ENCODE peak calls at places on chromosomes 6 and 20, in seven cellular contexts. A, G, L, S, W, E and U are unnamed samples.

GRCh38 chr6:152338335-152339125 is 298.6 kb downstream of the SYNE1 start:
- DNase-seq in A (peak), W (no peak), E (peak), S (peak), G (peak), L (no peak), U (peak)

GRCh38 chr6:93420163-93420806 is 926 bp upstream of the EPHA7 start:
- DNase-seq in L (no peak), E (no peak), W (no peak), S (peak), A (no peak), G (no peak), U (no peak)

GRCh38 chr6:168348186-168348585 is 28.6 kb upstream of the DACT2 start:
- DNase-seq in L (no peak), G (no peak), A (no peak), W (no peak), E (no peak), S (no peak), U (no peak)

GRCh38 chr6:151494235-151494950 is 576 bp downstream of the CCDC170 start:
- DNase-seq in S (peak), G (peak), E (no peak), A (no peak), W (peak), L (no peak), U (peak)

GRCh38 chr6:155187994-155188706 is 75.7 kb upstream of the CLDN20 start:
- DNase-seq in G (no peak), S (no peak), A (no peak), W (no peak), L (peak), E (no peak), U (peak)

GRCh38 chr6:74410630-74411029 is 714.6 kb downstream of the CD109 start:
- DNase-seq in G (no peak), L (peak), A (no peak), S (peak), E (no peak), W (no peak), U (peak)

GRCh38 chr6:110415297-110415916 is at the start of gene DDO:
- DNase-seq in E (no peak), L (no peak), W (peak), G (peak), S (no peak), A (no peak), U (peak)

GRCh38 chr6:90198758-90199425 is 97.8 kb downstream of the BACH2 start:
- DNase-seq in L (no peak), G (no peak), A (no peak), S (no peak), W (no peak), E (no peak), U (no peak)

GRCh38 chr20:35226126-35226774 is at the start of gene MMP24:
- DNase-seq in L (no peak), S (no peak), E (no peak), A (no peak), W (no peak), G (no peak), U (no peak)

GRCh38 chr20:37414133-37414532 is 68.2 kb downstream of the SRC start:
- DNase-seq in E (no peak), G (no peak), S (no peak), L (no peak), A (no peak), W (no peak), U (no peak)

GRCh38 chr6:72784581-72784980 is 162.7 kb downstream of the KCNQ5 start:
- DNase-seq in S (no peak), G (no peak), A (no peak), L (no peak), E (no peak), W (no peak), U (peak)

GRCh38 chr20:23331951-23332350 is 18.6 kb upstream of the NXT1 start:
- DNase-seq in L (no peak), E (no peak), A (no peak), W (no peak), S (no peak), G (no peak), U (peak)

GRCh38 chr6:166526937-166527336 is 59.5 kb downstream of the RAMACL start:
- DNase-seq in E (no peak), S (no peak), L (no peak), W (no peak), A (no peak), G (peak), U (no peak)

GRCh38 chr6:119312875-119313338 is 36.7 kb downstream of the MAN1A1 start:
- DNase-seq in W (no peak), G (peak), L (no peak), S (no peak), A (no peak), E (no peak), U (no peak)

GRCh38 chr20:61045876-61046585 is 206.0 kb upstream of the CDH4 start:
- DNase-seq in G (no peak), L (no peak), E (no peak), S (no peak), W (no peak), A (no peak), U (no peak)

GRCh38 chr6:138001750-138002349 is 105.4 kb downstream of the PERP start:
- DNase-seq in W (peak), S (peak), L (no peak), E (peak), G (peak), A (peak), U (peak)

GRCh38 chr6:167290786-167291622 is at the start of gene UNC93A:
- DNase-seq in W (no peak), S (no peak), G (no peak), L (no peak), A (no peak), E (no peak), U (no peak)

GRCh38 chr6:165013701-165014100 is 295.7 kb downstream of the C6orf118 start:
- DNase-seq in S (no peak), G (no peak), L (no peak), E (no peak), A (no peak), W (no peak), U (no peak)

GRCh38 chr20:51185277-51185676 is 162.4 kb upstream of the KCNG1 start:
- DNase-seq in A (no peak), S (no peak), E (no peak), W (no peak), G (no peak), L (no peak), U (no peak)

GRCh38 chr6:18245642-18246041 is 18.7 kb downstream of the DEK start:
- DNase-seq in L (no peak), A (no peak), W (no peak), G (no peak), S (no peak), E (no peak), U (no peak)

GRCh38 chr6:144006731-144007454 is 1.2 kb downstream of the PLAGL1 start:
- DNase-seq in L (peak), S (peak), W (no peak), G (peak), E (no peak), A (no peak), U (peak)

GRCh38 chr6:29696147-29697129 is 15.5 kb upstream of the ZFP57 start:
- DNase-seq in G (peak), E (no peak), S (peak), W (no peak), A (no peak), L (no peak), U (no peak)
- TF ChIP-seq CTCF in G (peak), E (peak), S (peak), W (no peak), A (no peak), L (peak), U (peak)

GRCh38 chr6:31083742-31084354 is 28.5 kb downstream of the C6orf15 start:
- DNase-seq in S (peak), E (peak), W (no peak), L (no peak), G (peak), A (no peak), U (peak)
- TF ChIP-seq CTCF in S (peak), E (no peak), W (no peak), L (peak), G (peak), A (no peak), U (peak)

GRCh38 chr6:48476257-48476656 is 365.3 kb upstream of the PTCHD4 start:
- DNase-seq in E (no peak), S (peak), A (no peak), W (no peak), G (no peak), L (no peak), U (peak)
- TF ChIP-seq CTCF in E (no peak), S (peak), A (no peak), W (no peak), G (no peak), L (no peak), U (peak)

GRCh38 chr6:19805146-19805515 is 32.0 kb upstream of the ID4 start:
- DNase-seq in W (no peak), S (peak), E (no peak), A (no peak), L (no peak), G (no peak), U (peak)
- TF ChIP-seq CTCF in W (no peak), S (no peak), E (no peak), A (no peak), L (no peak), G (no peak), U (no peak)

GRCh38 chr20:25198663-25199363 is 3.3 kb downstream of the ENTPD6 start:
- DNase-seq in A (no peak), S (no peak), G (no peak), E (no peak), W (no peak), L (no peak), U (no peak)

GRCh38 chr20:25197870-25198190 is 2.3 kb downstream of the ENTPD6 start:
- DNase-seq in A (no peak), L (no peak), E (no peak), W (no peak), S (no peak), G (no peak), U (no peak)

GRCh38 chr20:25195962-25196700 is 619 bp downstream of the ENTPD6 start:
- DNase-seq in W (peak), A (no peak), E (no peak), S (no peak), L (no peak), G (peak), U (no peak)

GRCh38 chr20:25196701-25197120 is 1.2 kb downstream of the ENTPD6 start:
- DNase-seq in W (no peak), S (no peak), E (no peak), L (no peak), G (peak), A (no peak), U (peak)

DNA sequence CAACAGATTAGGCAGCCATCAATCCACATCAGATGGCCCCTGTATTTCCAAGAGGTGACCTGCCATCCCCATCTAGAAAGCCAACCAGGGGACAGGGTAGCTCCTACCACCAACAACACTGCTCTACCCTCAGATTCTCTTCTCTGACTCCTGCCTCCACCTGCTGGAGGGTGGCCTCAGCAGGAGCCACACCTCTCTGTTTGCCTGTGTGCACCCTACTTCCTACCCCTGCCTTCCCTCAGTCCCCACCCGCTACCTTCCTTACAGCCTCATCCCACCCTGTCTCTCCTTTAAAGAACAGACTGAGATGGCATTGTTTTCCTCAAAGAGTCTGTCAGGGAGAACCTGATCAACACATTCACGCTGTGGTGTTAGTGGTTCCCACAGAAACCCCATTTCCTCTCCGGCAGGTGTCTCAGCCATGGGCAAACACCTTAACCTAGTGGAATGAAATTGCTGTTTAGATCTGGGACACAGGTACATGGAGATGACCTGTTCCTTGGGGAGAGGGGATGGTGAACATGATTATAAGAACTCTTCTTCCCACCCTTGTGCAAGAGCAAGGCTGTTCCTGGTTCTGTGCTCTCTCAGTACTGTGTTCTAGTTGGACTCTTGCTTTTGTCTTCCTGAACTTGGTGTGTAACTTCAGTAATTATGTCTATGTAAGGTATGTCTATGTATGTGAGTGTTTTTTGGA is 1.8 kb downstream of the ENTPD6 start:
- DNase-seq in E (peak), A (no peak), W (no peak), S (no peak), G (no peak), L (no peak), U (no peak)
- TF ChIP-seq CTCF in E (no peak), A (no peak), W (no peak), S (peak), G (no peak), L (no peak), U (no peak)

GRCh38 chr6:145396499-145396898 is 338.8 kb downstream of the EPM2A start:
- DNase-seq in G (no peak), W (no peak), L (no peak), E (no peak), S (no peak), A (no peak), U (no peak)

DNA sequence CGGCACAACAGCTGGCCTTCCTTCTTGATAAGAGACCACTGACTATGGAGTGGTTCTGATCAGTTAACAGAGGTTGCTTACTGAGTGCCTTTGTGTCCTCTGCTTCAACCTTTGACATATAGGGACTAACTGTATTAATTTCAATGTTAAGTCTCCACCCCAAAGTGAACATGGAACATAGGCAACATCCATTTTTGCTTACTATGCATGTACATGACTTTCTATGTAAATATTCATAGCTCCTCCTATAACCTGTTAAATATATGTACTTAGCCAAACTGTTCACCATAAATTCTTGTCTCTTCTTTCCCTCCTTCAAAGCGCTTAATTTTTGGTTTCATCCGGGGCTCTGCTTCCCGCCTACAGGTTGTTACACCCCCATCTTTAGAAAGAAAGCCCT is 334.8 kb downstream of the EPM2A start:
- DNase-seq in E (no peak), L (no peak), A (no peak), W (no peak), G (no peak), S (no peak), U (no peak)
- TF ChIP-seq CTCF in E (no peak), L (no peak), A (no peak), W (no peak), G (no peak), S (no peak), U (no peak)